ENCODE peak calls at places on chromosomes 11 and 22, in six cellular contexts. X is spleen, A is ovary, V is endothelial cell of umbilical vein, W is breast epithelium, Q is testis. N is an unnamed sample.

GRCh38 chr11:78000193-78000592 is 5.7 kb upstream of the INTS4 start:
- DNase-seq in X (no peak), A (no peak), V (peak; percentile 74), W (no peak), Q (peak; percentile 49), N (no peak)

GRCh38 chr11:32905028-32905667 is 12.5 kb downstream of the QSER1 start:
- DNase-seq in X (no peak), A (no peak), V (no peak), W (no peak), Q (no peak), N (no peak)

GRCh38 chr11:16814410-16815046 is 76.1 kb downstream of the C11orf58 start:
- DNase-seq in X (no peak), A (no peak), V (no peak), W (no peak), Q (peak; percentile 38), N (no peak)

GRCh38 chr11:123357990-123358827 is 71.9 kb upstream of the GRAMD1B start:
- DNase-seq in X (peak; percentile 71), A (no peak), V (no peak), W (no peak), Q (peak; percentile 26), N (no peak)

GRCh38 chr11:15035283-15035682 is 38.1 kb upstream of the CALCB start:
- DNase-seq in X (no peak), A (no peak), V (no peak), W (no peak), Q (no peak), N (no peak)

GRCh38 chr22:44486538-44486937 is 11.5 kb downstream of the RTL6 start:
- DNase-seq in X (no peak), A (no peak), V (no peak), W (no peak), Q (no peak), N (no peak)

GRCh38 chr22:31019276-31019930 is 50.3 kb downstream of the TUG1 start:
- DNase-seq in X (no peak), A (no peak), V (no peak), W (no peak), Q (no peak), N (no peak)

GRCh38 chr11:109970516-109971183 is 122.5 kb upstream of the ZC3H12C start:
- DNase-seq in X (no peak), A (no peak), V (no peak), W (no peak), Q (no peak), N (no peak)

GRCh38 chr11:102168483-102168882 is 58.2 kb downstream of the YAP1 start:
- DNase-seq in X (no peak), A (no peak), V (no peak), W (no peak), Q (no peak), N (no peak)

GRCh38 chr11:33664166-33664565 is 36.5 kb downstream of the C11orf91 start:
- DNase-seq in X (no peak), A (no peak), V (no peak), W (no peak), Q (no peak), N (no peak)

GRCh38 chr22:20456064-20456721 is 18.6 kb upstream of the SCARF2 start:
- DNase-seq in X (peak; percentile 92), A (peak; percentile 75), V (peak; percentile 86), W (no peak), Q (peak; percentile 87), N (no peak)

GRCh38 chr11:9039194-9039593 is 35.4 kb upstream of the NRIP3 start:
- DNase-seq in X (no peak), A (no peak), V (no peak), W (no peak), Q (no peak), N (no peak)

GRCh38 chr11:121711900-121712424 is 259.2 kb upstream of the SORL1-AS1 start:
- DNase-seq in X (no peak), A (no peak), V (no peak), W (no peak), Q (no peak), N (no peak)

GRCh38 chr22:49817359-49817758 is 10.3 kb downstream of the BRD1 start:
- DNase-seq in X (no peak), A (no peak), V (no peak), W (no peak), Q (no peak), N (no peak)

GRCh38 chr11:110131386-110132123 is 38.4 kb downstream of the ZC3H12C start:
- DNase-seq in X (no peak), A (no peak), V (no peak), W (no peak), Q (no peak), N (no peak)

GRCh38 chr22:40487663-40488249 is 117.4 kb downstream of the SGSM3 start:
- DNase-seq in X (no peak), A (no peak), V (peak; percentile 49), W (no peak), Q (no peak), N (no peak)

GRCh38 chr11:101862410-101863233 is 52.2 kb upstream of the CEP126 start:
- DNase-seq in X (no peak), A (peak; percentile 26), V (peak; percentile 71), W (no peak), Q (peak; percentile 46), N (no peak)

GRCh38 chr11:32400670-32401369 is 34.5 kb downstream of the WT1 start:
- DNase-seq in X (no peak), A (no peak), V (no peak), W (no peak), Q (no peak), N (no peak)

GRCh38 chr11:118223992-118224391 is 819 bp downstream of the JAML start:
- DNase-seq in X (no peak), A (no peak), V (no peak), W (no peak), Q (no peak), N (no peak)

GRCh38 chr11:133968300-133968699 is 11.5 kb upstream of the IGSF9B start:
- DNase-seq in X (no peak), A (no peak), V (no peak), W (no peak), Q (peak; percentile 24), N (no peak)

GRCh38 chr11:68142028-68142412 is 20.8 kb upstream of the CHKA start:
- DNase-seq in X (no peak), A (no peak), V (no peak), W (peak; percentile 74), Q (no peak), N (no peak)

DNA sequence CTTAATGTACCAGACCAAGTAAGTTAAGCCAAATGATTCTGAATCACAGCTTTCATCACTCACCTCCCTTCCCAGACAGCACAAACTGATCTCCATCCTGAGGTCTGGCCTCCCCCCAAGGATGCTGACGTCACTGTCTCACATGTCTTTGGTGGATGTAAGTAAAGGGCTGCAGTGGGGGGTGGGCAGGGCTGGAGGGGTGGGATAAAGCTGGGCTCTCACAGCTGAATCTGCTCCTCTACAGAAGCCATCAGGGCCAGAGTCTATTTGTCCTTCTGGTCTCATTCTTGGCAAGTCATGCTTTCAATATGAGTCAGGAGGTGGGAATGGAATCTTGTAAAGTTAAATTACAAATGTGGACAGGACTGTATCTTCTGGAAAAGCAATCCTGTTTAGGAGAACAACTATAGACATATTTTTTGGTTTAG is 32.7 kb downstream of the P4HA3 start:
- DNase-seq in X (no peak), A (peak; percentile 62), V (peak; percentile 21), W (no peak), Q (no peak), N (peak; percentile 93)
- H3K27ac ChIP-seq in X (no peak overlapping the region), A (peak overlapping the region; percentile 23), V (no peak overlapping the region), W (peak overlapping the region; percentile 57), Q (no peak overlapping the region), N (peak overlapping the region; percentile 74)

GRCh38 chr11:1566381-1567051 is 5.6 kb downstream of the DUSP8 start:
- DNase-seq in X (peak; percentile 74), A (no peak), V (no peak), W (no peak), Q (no peak), N (no peak)

GRCh38 chr11:1567052-1567720 is 4.9 kb downstream of the DUSP8 start:
- DNase-seq in X (peak; percentile 74), A (no peak), V (no peak), W (no peak), Q (no peak), N (no peak)

GRCh38 chr11:1569251-1569780 is 2.8 kb downstream of the DUSP8 start:
- DNase-seq in X (peak; percentile 64), A (no peak), V (no peak), W (no peak), Q (no peak), N (no peak)

GRCh38 chr11:1568451-1568911 is 3.6 kb downstream of the DUSP8 start:
- DNase-seq in X (peak; percentile 81), A (no peak), V (no peak), W (no peak), Q (no peak), N (no peak)

GRCh38 chr11:1567721-1568100 is 4.4 kb downstream of the DUSP8 start:
- DNase-seq in X (peak; percentile 71), A (no peak), V (no peak), W (no peak), Q (no peak), N (no peak)
- TF ChIP-seq POLR2A in X (no peak), A (no peak), V (no peak), W (no peak), Q (no peak), N (no peak)

DNA sequence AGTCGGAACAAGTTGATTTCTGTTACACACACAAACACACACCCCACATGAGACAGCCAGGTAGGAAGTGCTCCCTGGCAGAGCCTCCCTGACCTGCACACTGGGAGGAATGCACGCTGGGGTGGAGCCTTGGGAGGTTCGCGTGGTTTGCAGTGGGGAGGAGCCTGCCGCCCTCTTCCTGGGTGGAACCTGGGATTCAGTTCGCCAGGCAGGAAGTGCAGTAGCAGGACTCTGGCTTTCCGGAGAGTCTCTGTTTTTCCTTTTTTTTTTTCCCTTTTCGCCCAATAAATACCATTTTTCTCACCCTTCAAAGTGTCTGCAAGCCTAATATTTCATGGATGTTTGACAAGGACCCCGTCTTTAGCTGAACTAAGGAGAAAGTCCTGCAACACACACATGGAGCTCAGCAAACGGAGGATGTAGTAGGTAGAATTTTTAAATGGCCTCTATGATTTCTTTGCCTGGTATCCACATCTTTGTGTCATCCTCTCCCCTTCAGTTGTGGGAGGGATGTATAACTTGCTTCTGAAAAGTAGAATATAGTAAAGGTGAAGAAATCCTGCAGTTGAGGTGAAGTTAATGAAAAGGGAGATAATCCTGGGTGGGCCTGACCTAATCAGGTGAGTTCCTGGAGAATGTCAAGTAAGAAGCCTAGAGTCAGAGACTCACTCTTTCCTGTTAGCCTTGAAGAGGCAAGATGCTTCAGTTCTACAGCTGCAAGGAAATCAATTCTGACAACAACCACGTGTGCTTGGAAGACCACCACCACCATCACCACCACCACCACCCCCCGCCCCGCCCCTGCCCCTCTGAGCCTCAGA is 72.9 kb downstream of the PIWIL4 start:
- DNase-seq in X (no peak), A (no peak), V (no peak), W (no peak), Q (no peak), N (peak; percentile 75)
- H3K27ac ChIP-seq in X (no peak overlapping the region), A (no peak overlapping the region), V (no peak overlapping the region), W (no peak overlapping the region), Q (no peak overlapping the region), N (no peak overlapping the region)

DNA sequence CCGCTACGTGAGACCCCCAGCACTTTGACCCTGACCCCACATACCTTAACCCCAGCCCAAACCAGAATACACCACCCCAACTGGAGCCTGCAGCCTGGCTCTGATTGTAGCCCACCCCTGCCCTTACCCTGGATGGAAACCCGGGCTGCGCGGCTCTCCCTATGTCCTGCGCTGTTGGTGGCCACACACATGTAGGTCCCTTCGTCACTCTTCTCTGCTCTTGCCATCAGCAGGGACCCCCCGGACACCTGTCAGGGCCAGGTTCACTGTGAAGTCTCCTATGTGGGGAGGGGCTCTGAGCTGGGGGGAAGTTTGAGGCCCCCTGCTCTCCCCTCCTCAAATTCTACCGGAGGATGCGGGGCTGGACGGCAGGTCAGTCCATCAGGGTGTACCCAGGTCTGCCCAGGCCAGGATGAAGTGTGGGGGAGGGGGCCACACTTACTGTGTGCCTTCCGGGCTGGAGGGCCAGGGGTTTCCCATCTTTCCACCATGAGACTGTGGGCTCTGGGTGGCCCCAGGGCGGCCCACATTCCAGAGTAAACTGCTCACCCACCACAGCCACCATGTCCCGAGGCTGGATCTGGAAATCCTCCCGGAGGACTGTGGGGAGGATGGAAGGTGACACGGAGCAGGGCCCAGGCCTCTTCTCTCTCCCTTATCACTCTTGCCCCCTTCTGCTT is 1.5 kb downstream of the ROBO4 start:
- DNase-seq in X (no peak), A (no peak), V (no peak), W (no peak), Q (no peak), N (no peak)
- TF ChIP-seq POLR2A in X (no peak), A (no peak), V (no peak), W (no peak), Q (no peak), N (no peak)

N was measured in esophagus muscularis mucosa.